ENCODE peak calls at places on chromosomes 13 and 19, in nine cellular contexts. One of them, this sample, is unnamed.

GRCh38 chr19:46371371-46371901 is 24.5 kb downstream of the PPP5C start:
- DNase-seq in RWPE1: no peak
- DNase-seq in stimulated activated CD4-positive, alpha-beta T cell treated with anti-CD3 and anti-CD28 coated beads, TNF-alpha, amount 100 ng/mL, for 24 hours: no peak
- DNase-seq in T-cell: no peak
- DNase-seq in osteocyte: no peak
- DNase-seq in HTR-8/SVneo: no peak
- DNase-seq in CD8-positive, alpha-beta memory T cell: no peak
- DNase-seq in ovary: no peak
- DNase-seq in NAMALWA: no peak
- DNase-seq in this sample: no peak

GRCh38 chr13:28611654-28612131 is 47.2 kb upstream of the POMP start:
- DNase-seq in RWPE1: no peak
- DNase-seq in stimulated activated CD4-positive, alpha-beta T cell treated with anti-CD3 and anti-CD28 coated beads, TNF-alpha, amount 100 ng/mL, for 24 hours: no peak
- DNase-seq in T-cell: no peak
- DNase-seq in osteocyte: no peak
- DNase-seq in HTR-8/SVneo: no peak
- DNase-seq in CD8-positive, alpha-beta memory T cell: no peak
- DNase-seq in ovary: no peak
- DNase-seq in NAMALWA: no peak
- DNase-seq in this sample: peak

GRCh38 chr19:30784850-30785459 is 412.8 kb downstream of the ZNF536 start:
- DNase-seq in RWPE1: no peak
- DNase-seq in stimulated activated CD4-positive, alpha-beta T cell treated with anti-CD3 and anti-CD28 coated beads, TNF-alpha, amount 100 ng/mL, for 24 hours: peak
- DNase-seq in T-cell: peak
- DNase-seq in osteocyte: peak
- DNase-seq in HTR-8/SVneo: peak
- DNase-seq in CD8-positive, alpha-beta memory T cell: peak
- DNase-seq in ovary: peak
- DNase-seq in NAMALWA: peak
- DNase-seq in this sample: peak

GRCh38 chr13:58302349-58302748 is 670.8 kb downstream of the PCDH17 start:
- DNase-seq in RWPE1: no peak
- DNase-seq in stimulated activated CD4-positive, alpha-beta T cell treated with anti-CD3 and anti-CD28 coated beads, TNF-alpha, amount 100 ng/mL, for 24 hours: no peak
- DNase-seq in T-cell: no peak
- DNase-seq in osteocyte: no peak
- DNase-seq in HTR-8/SVneo: no peak
- DNase-seq in CD8-positive, alpha-beta memory T cell: no peak
- DNase-seq in ovary: no peak
- DNase-seq in NAMALWA: no peak
- DNase-seq in this sample: no peak

GRCh38 chr13:111552891-111553637 is 232.6 kb downstream of the TEX29 start:
- DNase-seq in RWPE1: no peak
- DNase-seq in stimulated activated CD4-positive, alpha-beta T cell treated with anti-CD3 and anti-CD28 coated beads, TNF-alpha, amount 100 ng/mL, for 24 hours: no peak
- DNase-seq in T-cell: no peak
- DNase-seq in osteocyte: no peak
- DNase-seq in HTR-8/SVneo: no peak
- DNase-seq in CD8-positive, alpha-beta memory T cell: no peak
- DNase-seq in ovary: no peak
- DNase-seq in NAMALWA: no peak
- DNase-seq in this sample: no peak

GRCh38 chr19:9362905-9363304 is at the start of gene ZNF177:
- DNase-seq in RWPE1: no peak
- DNase-seq in stimulated activated CD4-positive, alpha-beta T cell treated with anti-CD3 and anti-CD28 coated beads, TNF-alpha, amount 100 ng/mL, for 24 hours: no peak
- DNase-seq in T-cell: no peak
- DNase-seq in osteocyte: no peak
- DNase-seq in HTR-8/SVneo: no peak
- DNase-seq in CD8-positive, alpha-beta memory T cell: no peak
- DNase-seq in ovary: no peak
- DNase-seq in NAMALWA: no peak
- DNase-seq in this sample: no peak

GRCh38 chr13:106561551-106562170 is 6.3 kb downstream of the ARGLU1 start:
- DNase-seq in RWPE1: no peak
- DNase-seq in stimulated activated CD4-positive, alpha-beta T cell treated with anti-CD3 and anti-CD28 coated beads, TNF-alpha, amount 100 ng/mL, for 24 hours: peak
- DNase-seq in T-cell: no peak
- DNase-seq in osteocyte: no peak
- DNase-seq in HTR-8/SVneo: no peak
- DNase-seq in CD8-positive, alpha-beta memory T cell: no peak
- DNase-seq in ovary: no peak
- DNase-seq in NAMALWA: no peak
- DNase-seq in this sample: no peak

GRCh38 chr13:53201454-53202225 is 173.0 kb downstream of the OLFM4 start:
- DNase-seq in RWPE1: peak
- DNase-seq in stimulated activated CD4-positive, alpha-beta T cell treated with anti-CD3 and anti-CD28 coated beads, TNF-alpha, amount 100 ng/mL, for 24 hours: no peak
- DNase-seq in T-cell: no peak
- DNase-seq in osteocyte: no peak
- DNase-seq in HTR-8/SVneo: no peak
- DNase-seq in CD8-positive, alpha-beta memory T cell: no peak
- DNase-seq in ovary: no peak
- DNase-seq in NAMALWA: no peak
- DNase-seq in this sample: no peak

GRCh38 chr13:46667687-46668281 is 114.8 kb downstream of the LRCH1 start:
- DNase-seq in RWPE1: no peak
- DNase-seq in stimulated activated CD4-positive, alpha-beta T cell treated with anti-CD3 and anti-CD28 coated beads, TNF-alpha, amount 100 ng/mL, for 24 hours: no peak
- DNase-seq in T-cell: no peak
- DNase-seq in osteocyte: no peak
- DNase-seq in HTR-8/SVneo: no peak
- DNase-seq in CD8-positive, alpha-beta memory T cell: no peak
- DNase-seq in ovary: no peak
- DNase-seq in NAMALWA: peak
- DNase-seq in this sample: no peak

GRCh38 chr13:113981611-113982295 is 7.9 kb upstream of the C13orf46 start:
- DNase-seq in RWPE1: no peak
- DNase-seq in stimulated activated CD4-positive, alpha-beta T cell treated with anti-CD3 and anti-CD28 coated beads, TNF-alpha, amount 100 ng/mL, for 24 hours: no peak
- DNase-seq in T-cell: no peak
- DNase-seq in osteocyte: no peak
- DNase-seq in HTR-8/SVneo: no peak
- DNase-seq in CD8-positive, alpha-beta memory T cell: no peak
- DNase-seq in ovary: peak
- DNase-seq in NAMALWA: no peak
- DNase-seq in this sample: no peak